ENCODE peak calls at places on chromosomes 4 and X, in four cellular contexts. B, Z, T and P are unnamed samples.

GRCh38 chrX:110665636-110666035 is 130.0 kb downstream of the CHRDL1 start:
- DNase-seq in B (peak), Z (peak), T (peak), P (peak)

GRCh38 chr4:169305651-169306050 is 34.9 kb upstream of the SH3RF1 start:
- DNase-seq in B (no peak), Z (no peak), T (no peak), P (no peak)

GRCh38 chrX:148441387-148441786 is 59.0 kb upstream of the AFF2 start:
- DNase-seq in B (no peak), Z (no peak), T (no peak), P (no peak)

GRCh38 chrX:41086627-41086932 is 1.3 kb downstream of the USP9X start:
- DNase-seq in B (peak), Z (peak), T (no peak), P (no peak)

GRCh38 chr4:114115526-114115925 is 136.1 kb upstream of the ARSJ start:
- DNase-seq in B (no peak), Z (no peak), T (no peak), P (no peak)

GRCh38 chr4:93855926-93856325 is 27.4 kb downstream of the ATOH1 start:
- DNase-seq in B (no peak), Z (no peak), T (no peak), P (no peak)

GRCh38 chr4:171049380-171049779 is 763.8 kb upstream of the GALNTL6 start:
- DNase-seq in B (no peak), Z (no peak), T (peak), P (no peak)

GRCh38 chr4:8297691-8298485 is 28.3 kb downstream of the HTRA3 start:
- DNase-seq in B (no peak), Z (no peak), T (no peak), P (no peak)

GRCh38 chr4:3700223-3700622 is 66.0 kb upstream of the ADRA2C start:
- DNase-seq in B (no peak), Z (no peak), T (no peak), P (no peak)

GRCh38 chrX:24858004-24858746 is 157.6 kb downstream of the ARX start:
- DNase-seq in B (no peak), Z (no peak), T (no peak), P (no peak)

GRCh38 chrX:148874621-148875020 is 374.2 kb downstream of the AFF2 start:
- DNase-seq in B (no peak), Z (no peak), T (no peak), P (no peak)

GRCh38 chr4:173121044-173121685 is 47.4 kb upstream of the GALNT7 start:
- DNase-seq in B (peak), Z (no peak), T (peak), P (no peak)

GRCh38 chr4:84944952-84945351 is 21.5 kb downstream of the WDFY3 start:
- DNase-seq in B (no peak), Z (no peak), T (no peak), P (no peak)

GRCh38 chr4:52883183-52883621 is 21.1 kb downstream of the RASL11B start:
- DNase-seq in B (no peak), Z (no peak), T (no peak), P (no peak)

GRCh38 chr4:2418652-2419571 is at the start of gene CFAP99:
- DNase-seq in B (peak), Z (peak), T (peak), P (peak)
- TF ChIP-seq CTCF in B (no peak), Z (no peak), T (peak), P (no peak)

GRCh38 chr4:143711543-143712159 is 11.2 kb upstream of the FREM3 start:
- DNase-seq in B (peak), Z (no peak), T (no peak), P (no peak)
- TF ChIP-seq CTCF in B (no peak), Z (no peak), T (no peak), P (peak)

GRCh38 chr4:123990310-123990709 is 593.7 kb downstream of the SPRY1 start:
- DNase-seq in B (no peak), Z (no peak), T (no peak), P (no peak)
- TF ChIP-seq CTCF in B (no peak), Z (no peak), T (no peak), P (no peak)

GRCh38 chrX:2928583-2929434 is at the start of gene ARSD:
- DNase-seq in B (peak), Z (peak), T (no peak), P (peak)
- TF ChIP-seq CTCF in B (no peak), Z (no peak), T (no peak), P (no peak)